ENCODE peak calls at places on chromosomes 16 and 17, in nine cellular contexts. A, U, C, N, M, F, Y, E and V are unnamed samples.

GRCh38 chr16:525520-526180 is 1.9 kb upstream of the CAPN15 start:
- DNase-seq in N (no peak), U (peak; percentile 47), E (no peak), F (no peak), M (no peak), Y (peak; percentile 85), A (no peak), C (no peak), V (peak; percentile 61)

GRCh38 chr16:78324649-78325274 is 225.3 kb downstream of the WWOX start:
- DNase-seq in N (no peak), E (no peak), U (no peak), M (peak; percentile 33), A (no peak), F (no peak), Y (no peak), C (no peak), V (no peak)

GRCh38 chr17:44847581-44847980 is at the start of gene HIGD1B:
- DNase-seq in A (no peak), E (no peak), Y (no peak), C (no peak), M (no peak), F (no peak), U (no peak), N (no peak), V (no peak)

GRCh38 chr16:12245923-12246290 is 269.4 kb downstream of the SNX29 start:
- DNase-seq in C (no peak), N (no peak), A (no peak), M (no peak), U (no peak), Y (no peak), F (no peak), E (no peak), V (no peak)

GRCh38 chr17:33267279-33267790 is 25.8 kb downstream of the ASIC2 start:
- DNase-seq in N (no peak), A (peak; percentile 27), M (no peak), U (no peak), Y (peak; percentile 8), F (no peak), C (no peak), E (no peak), V (no peak)

GRCh38 chr17:66429680-66430079 is 127.3 kb downstream of the PRKCA start:
- DNase-seq in U (no peak), F (no peak), A (no peak), C (no peak), Y (no peak), N (no peak), E (no peak), M (no peak), V (no peak)

GRCh38 chr16:85502357-85502756 is 110.8 kb upstream of the GSE1 start:
- DNase-seq in A (no peak), F (no peak), E (no peak), M (no peak), Y (no peak), N (no peak), U (no peak), C (no peak), V (no peak)

GRCh38 chr16:46908540-46909372 is 24.6 kb downstream of the GPT2 start:
- DNase-seq in E (no peak), Y (peak; percentile 82), U (peak; percentile 48), M (peak; percentile 90), F (no peak), A (peak; percentile 44), N (peak; percentile 48), C (peak; percentile 80), V (peak; percentile 73)

GRCh38 chr17:1628856-1629646 is 417 bp upstream of the SLC43A2 start:
- DNase-seq in C (peak; percentile 99), U (no peak), Y (peak; percentile 96), A (peak; percentile 93), E (peak; percentile 96), N (peak; percentile 94), M (peak; percentile 98), F (peak; percentile 99), V (peak; percentile 98)

GRCh38 chr16:86772231-86772510 is 193.8 kb downstream of the FOXL1 start:
- DNase-seq in F (no peak), U (no peak), C (no peak), Y (peak; percentile 26), N (no peak), A (no peak), M (no peak), E (no peak), V (no peak)

GRCh38 chr17:62895650-62896301 is 70.3 kb upstream of the TANC2 start:
- DNase-seq in A (no peak), U (no peak), C (no peak), N (no peak), M (no peak), Y (no peak), F (no peak), E (no peak), V (no peak)